ENCODE peak calls at places on chromosomes 13 and 19, in eight cellular contexts. A is NCI-H1436; Q is activated CD4-positive, alpha-beta T cell treated with anti-CD3 and anti-CD28 coated beads, Interleukin-2, amount 10 ng/mL, durations not matched to agents 7 days and 5 days; H is NCI-H345; S is amygdala; O is Peyer's patch; E is stimulated activated naive CD8-positive, alpha-beta T cell treated with anti-CD3 and anti-CD28 coated beads, Interleukin-15, Interleukin-2, amounts not matched to agents 100 U/mL and 50 U/mL, for 24 hours; M is stimulated activated CD4-positive, alpha-beta T cell treated with anti-CD3 and anti-CD28 coated beads, Interleukin-4, amount 100 ng/mL, for 4 hours. T is an unnamed sample.

GRCh38 chr13:94157705-94158218 is 321.7 kb downstream of the DCT start:
- DNase-seq in A (no peak), Q (no peak), H (no peak), S (no peak), O (no peak), E (no peak), M (no peak), T (no peak)

GRCh38 chr19:2340496-2341246 is 12.2 kb downstream of the SPPL2B start:
- DNase-seq in A (no peak), Q (no peak), H (no peak), S (no peak), O (no peak), E (no peak), M (no peak), T (no peak)

GRCh38 chr13:113585828-113586355 is 1.3 kb downstream of the TFDP1 start:
- DNase-seq in A (no peak), Q (no peak), H (no peak), S (no peak), O (peak), E (no peak), M (no peak), T (no peak)

GRCh38 chr19:2848625-2849024 is 7.3 kb downstream of the ZNF555 start:
- DNase-seq in A (no peak), Q (no peak), H (no peak), S (no peak), O (no peak), E (no peak), M (no peak), T (no peak)

GRCh38 chr19:1528596-1529429 is 4.9 kb downstream of the PLK5 start:
- DNase-seq in A (no peak), Q (no peak), H (no peak), S (no peak), O (no peak), E (no peak), M (no peak), T (no peak)

GRCh38 chr19:18948075-18948975 is 7.3 kb upstream of the HOMER3 start:
- DNase-seq in A (no peak), Q (no peak), H (no peak), S (no peak), O (no peak), E (no peak), M (no peak), T (no peak)

GRCh38 chr19:53883231-53883661 is 1.2 kb downstream of the PRKCG start:
- DNase-seq in A (no peak), Q (peak), H (no peak), S (peak), O (no peak), E (no peak), M (no peak), T (no peak)

GRCh38 chr19:37997911-37998344 is 90.9 kb downstream of the SIPA1L3 start:
- DNase-seq in A (no peak), Q (no peak), H (no peak), S (no peak), O (no peak), E (no peak), M (no peak), T (no peak)

GRCh38 chr13:20405691-20406090 is 120.0 kb downstream of the CRYL1 start:
- DNase-seq in A (no peak), Q (no peak), H (no peak), S (no peak), O (no peak), E (no peak), M (no peak), T (no peak)

T was measured in NCI-H1105.